ENCODE peak calls at places on chromosomes 12 and 14, in nine cellular contexts. R, U, T, D, W, X, L, F and E are unnamed samples.
A peak's percentile ranks its signal among the peaks of the same experiment; 100 is the strongest.

GRCh38 chr12:7712841-7713442 is 1.7 kb downstream of the DPPA3 start:
- DNase-seq in F (no peak), U (no peak), T (no peak), L (no peak), W (no peak), D (no peak), R (no peak), X (no peak), E (no peak)

GRCh38 chr14:66610154-66610563 is 102.2 kb downstream of the GPHN start:
- DNase-seq in L (no peak), F (no peak), W (no peak), D (no peak), U (no peak), T (peak; percentile 39), R (no peak), X (no peak), E (peak; percentile 25)

GRCh38 chr14:37591311-37591940 is 3.6 kb downstream of the FOXA1 start:
- DNase-seq in X (peak; percentile 46), W (no peak), U (peak; percentile 72), R (no peak), T (no peak), F (no peak), D (peak; percentile 67), L (no peak), E (no peak)

GRCh38 chr12:124774462-124775167 is 89.0 kb downstream of the SCARB1 start:
- DNase-seq in F (no peak), L (peak; percentile 73), T (peak; percentile 94), R (no peak), W (peak; percentile 3), X (no peak), U (no peak), D (no peak), E (peak; percentile 97)

GRCh38 chr12:2149091-2149490 is 96.3 kb downstream of the CACNA1C start:
- DNase-seq in U (no peak), L (no peak), D (no peak), X (no peak), W (no peak), T (no peak), R (no peak), F (no peak), E (peak; percentile 32)

GRCh38 chr12:42372154-42372791 is 46.3 kb downstream of the PPHLN1 start:
- DNase-seq in U (peak; percentile 67), R (no peak), F (no peak), T (peak; percentile 42), X (peak; percentile 6), D (peak; percentile 34), W (no peak), L (peak; percentile 10), E (peak; percentile 52)

GRCh38 chr14:37819155-37820015 is 224.0 kb downstream of the TTC6 start:
- DNase-seq in U (no peak), R (no peak), W (no peak), F (no peak), X (no peak), D (no peak), L (no peak), T (peak; percentile 86), E (peak; percentile 81)

GRCh38 chr12:76277480-76277879 is 70.7 kb downstream of the BBS10 start:
- DNase-seq in X (no peak), D (no peak), F (no peak), W (no peak), L (no peak), R (no peak), U (no peak), T (peak; percentile 87), E (peak; percentile 59)

GRCh38 chr14:101090976-101091375 is 187.5 kb upstream of the RTL1 start:
- DNase-seq in D (no peak), L (no peak), F (no peak), R (no peak), T (no peak), X (no peak), W (no peak), U (no peak), E (no peak)

GRCh38 chr12:104303538-104304151 is at the start of gene EID3:
- DNase-seq in D (peak; percentile 66), X (no peak), R (peak; percentile 85), T (peak; percentile 82), W (peak; percentile 82), F (peak; percentile 92), U (peak; percentile 14), L (peak; percentile 85), E (peak; percentile 97)